ENCODE peak calls at places on chromosomes 13 and 19, in six cellular contexts. Y is WTC11, M is OCI-LY7, C is RKO, E is myocyte, N is HuH-7. S is an unnamed sample.

GRCh38 chr13:67351915-67352314 is 121.8 kb upstream of the PCDH9 start:
- DNase-seq in C (no peak), M (no peak), N (no peak), E (no peak), Y (no peak), S (no peak)

GRCh38 chr13:31733066-31733465 is 6.3 kb upstream of the RXFP2 start:
- DNase-seq in C (no peak), M (no peak), N (no peak), Y (no peak), E (no peak), S (no peak)

GRCh38 chr13:42991892-42992584 is at the start of gene EPSTI1:
- DNase-seq in Y (peak; percentile 63), E (peak; percentile 75), N (peak; percentile 11), C (no peak), M (peak; percentile 75), S (peak; percentile 48)

GRCh38 chr13:73169971-73170370 is 111.2 kb downstream of the KLF5 start:
- DNase-seq in M (peak; percentile 11), E (no peak), C (no peak), N (no peak), Y (no peak), S (no peak)

GRCh38 chr13:38577048-38577447 is 109.8 kb upstream of the FREM2 start:
- DNase-seq in E (peak; percentile 42), C (no peak), N (no peak), M (no peak), Y (no peak), S (peak; percentile 31)

GRCh38 chr13:72599148-72599743 is 128.2 kb downstream of the MZT1 start:
- DNase-seq in Y (no peak), E (no peak), M (no peak), N (no peak), C (no peak), S (no peak)

GRCh38 chr13:39874331-39875055 is 219.0 kb downstream of the COG6 start:
- DNase-seq in E (peak; percentile 42), C (no peak), M (no peak), Y (no peak), N (no peak), S (peak; percentile 14)

GRCh38 chr19:52331757-52332156 is 4.3 kb upstream of the ZNF610 start:
- DNase-seq in M (no peak), N (no peak), E (peak; percentile 14), C (no peak), Y (no peak), S (no peak)

GRCh38 chr19:9834302-9834725 is 804 bp upstream of the PIN1 start:
- DNase-seq in N (no peak), Y (no peak), E (no peak), C (no peak), M (no peak), S (no peak)

GRCh38 chr19:47794526-47794925 is 9.8 kb downstream of the TPRX1 start:
- DNase-seq in Y (peak; percentile 57), C (no peak), M (no peak), E (no peak), N (no peak), S (no peak)

GRCh38 chr19:14005381-14006084 is 587 bp downstream of the RFX1 start:
- DNase-seq in N (peak; percentile 74), C (peak; percentile 61), E (peak; percentile 80), M (peak; percentile 91), Y (peak; percentile 95), S (peak; percentile 87)

GRCh38 chr13:63864171-63864902 is 2448.7 kb upstream of the PCDH20 start:
- DNase-seq in Y (no peak), C (peak; percentile 25), M (no peak), E (no peak), N (no peak), S (no peak)

GRCh38 chr13:91726666-91727065 is 328.2 kb downstream of the GPC5 start:
- DNase-seq in C (no peak), Y (no peak), E (no peak), N (no peak), M (no peak), S (no peak)

GRCh38 chr19:290539-291521 is at the start of gene PLPP2:
- DNase-seq in Y (peak; percentile 92), M (no peak), C (peak; percentile 62), E (no peak), N (no peak), S (peak; percentile 86)

GRCh38 chr13:27466513-27466912 is 16.1 kb upstream of the MTIF3 start:
- DNase-seq in N (no peak), Y (no peak), E (no peak), C (no peak), M (no peak), S (no peak)

GRCh38 chr13:105787518-105788085 is 747.9 kb downstream of the EFNB2 start:
- DNase-seq in M (no peak), N (no peak), Y (no peak), E (no peak), C (no peak), S (no peak)

GRCh38 chr13:25281937-25282332 is 5.4 kb downstream of the MTMR6 start:
- DNase-seq in C (no peak), N (no peak), Y (no peak), M (no peak), E (no peak), S (no peak)

GRCh38 chr13:44207476-44207875 is 166.1 kb upstream of the SERP2 start:
- DNase-seq in N (no peak), M (no peak), E (no peak), C (no peak), Y (no peak), S (no peak)

GRCh38 chr13:98466634-98467236 is 110.2 kb downstream of the STK24 start:
- DNase-seq in C (peak; percentile 25), M (no peak), E (peak; percentile 47), N (peak; percentile 59), Y (peak; percentile 87), S (peak; percentile 79)

GRCh38 chr19:51440846-51441409 is 17.3 kb downstream of the SIGLEC8 start:
- DNase-seq in C (peak; percentile 41), M (no peak), E (no peak), Y (no peak), N (no peak), S (no peak)

GRCh38 chr19:16259385-16260159 is 61.9 kb downstream of the AP1M1 start:
- DNase-seq in E (no peak), M (peak; percentile 96), N (no peak), Y (no peak), C (no peak), S (no peak)

GRCh38 chr13:44306401-44307192 is 67.0 kb upstream of the SERP2 start:
- DNase-seq in M (no peak), C (peak; percentile 30), Y (peak; percentile 38), E (peak; percentile 47), N (no peak), S (peak; percentile 40)

GRCh38 chr19:48881741-48882657 is 9.8 kb downstream of the PPP1R15A start:
- DNase-seq in E (no peak), C (peak; percentile 57), M (peak; percentile 70), N (no peak), Y (peak; percentile 73), S (peak; percentile 57)

GRCh38 chr13:59319276-59319675 is 844.5 kb downstream of the DIAPH3 start:
- DNase-seq in E (no peak), M (no peak), N (no peak), C (no peak), Y (no peak), S (no peak)

GRCh38 chr19:48393559-48394330 is at the start of gene GRIN2D:
- DNase-seq in Y (peak; percentile 52), M (peak; percentile 18), N (peak; percentile 66), C (no peak), E (no peak), S (no peak)

GRCh38 chr13:101875717-101876393 is 423.4 kb downstream of the ITGBL1 start:
- DNase-seq in M (no peak), N (no peak), E (peak; percentile 63), Y (no peak), C (peak; percentile 7), S (no peak)